ENCODE peak calls at places on chromosomes 13 and 19, in six cellular contexts. P is breast epithelium; A is anterior cingulate cortex; E is activated naive CD8-positive, alpha-beta T cell treated with anti-CD3 and anti-CD28 coated beads, Interleukin-2, amount 50 U/mL, for 24 hours; Z is neuronal stem cell; W is stimulated activated CD8-positive, alpha-beta memory T cell treated with anti-CD3 and anti-CD28 coated beads, Interleukin-4, amount 100 ng/mL, for 24 hours. I is an unnamed sample.

GRCh38 chr13:39913928-39914327 is 258.5 kb downstream of the COG6 start:
- DNase-seq in P (peak), A (no peak), E (no peak), Z (no peak), W (no peak), I (no peak)

GRCh38 chr13:32645854-32646253 is 59.6 kb downstream of the PDS5B start:
- DNase-seq in P (no peak), A (no peak), E (peak), Z (no peak), W (no peak), I (no peak)

GRCh38 chr19:7492142-7493055 is 3.6 kb upstream of the PEX11G start:
- DNase-seq in P (no peak), A (no peak), E (peak), Z (no peak), W (no peak), I (no peak)

GRCh38 chr13:100409132-100409531 is 179.5 kb downstream of the GGACT start:
- DNase-seq in P (no peak), A (no peak), E (no peak), Z (no peak), W (no peak), I (no peak)

GRCh38 chr19:7908078-7908699 is 4.5 kb downstream of the MAP2K7 start:
- DNase-seq in P (no peak), A (no peak), E (no peak), Z (no peak), W (no peak), I (no peak)

GRCh38 chr13:79491715-79492114 is 10.8 kb downstream of the NDFIP2 start:
- DNase-seq in P (no peak), A (no peak), E (no peak), Z (no peak), W (no peak), I (no peak)

GRCh38 chr13:30033681-30034447 is 183.4 kb upstream of the UBL3 start:
- DNase-seq in P (no peak), A (no peak), E (no peak), Z (no peak), W (no peak), I (no peak)

GRCh38 chr19:38303517-38304351 is at the start of gene C19orf33:
- DNase-seq in P (peak), A (no peak), E (no peak), Z (no peak), W (no peak), I (no peak)

GRCh38 chr13:114151565-114152284 is 19.3 kb upstream of the RASA3 start:
- DNase-seq in P (peak), A (no peak), E (peak), Z (no peak), W (no peak), I (no peak)

GRCh38 chr13:26786651-26787295 is 26.2 kb upstream of the GPR12 start:
- DNase-seq in P (no peak), A (no peak), E (no peak), Z (no peak), W (no peak), I (no peak)

GRCh38 chr19:5718579-5719273 is 1.2 kb downstream of the LONP1 start:
- DNase-seq in P (no peak), A (no peak), E (peak), Z (no peak), W (peak), I (no peak)

GRCh38 chr19:14536926-14537692 is 7.7 kb downstream of the TECR start:
- DNase-seq in P (peak), A (no peak), E (peak), Z (peak), W (peak), I (peak)

GRCh38 chr13:37486171-37486661 is 112.4 kb downstream of the POSTN start:
- DNase-seq in P (no peak), A (no peak), E (no peak), Z (no peak), W (no peak), I (no peak)

GRCh38 chr19:1863638-1864479 is 480 bp upstream of the KLF16 start:
- DNase-seq in P (peak), A (peak), E (peak), Z (peak), W (peak), I (peak)

GRCh38 chr19:11025006-11025405 is 64.2 kb downstream of the SMARCA4 start:
- DNase-seq in P (no peak), A (no peak), E (no peak), Z (no peak), W (no peak), I (no peak)

I was measured in omental fat pad.